ENCODE peak calls at places on chromosomes 5 and 9, in seven cellular contexts. G is NT2/D1, C is stomach, O is A673, U is neuronal stem cell, J is astrocyte, H is aorta. L is an unnamed sample. For H3K4me1, H3K9me3 and H3K36me3, the result is how much of the 10 kb centered on the place peaks cover.

GRCh38 chr9:87868175-87868574 is 14.5 kb upstream of the SPATA31E1 start:
- DNase-seq in G (no peak), C (no peak), O (no peak), U (no peak), J (no peak), H (no peak), L (no peak)

GRCh38 chr9:79446540-79447307 is 125.0 kb upstream of the TLE4 start:
- DNase-seq in G (no peak), C (no peak), O (no peak), U (no peak), J (no peak), H (no peak), L (no peak)

GRCh38 chr9:133119461-133120342 is 1.3 kb downstream of the RALGDS start:
- DNase-seq in G (no peak), C (no peak), O (no peak), U (no peak), J (no peak), H (no peak), L (no peak)

GRCh38 chr5:106307265-106307664 is 1363.5 kb downstream of the EFNA5 start:
- DNase-seq in G (no peak), C (no peak), O (no peak), U (no peak), J (peak), H (no peak), L (no peak)

GRCh38 chr9:35605336-35606137 is 475 bp downstream of the TESK1 start:
- DNase-seq in G (no peak), C (no peak), O (peak), U (no peak), J (no peak), H (peak), L (no peak)

GRCh38 chr5:61280766-61281427 is 51.2 kb upstream of the ZSWIM6 start:
- DNase-seq in G (no peak), C (peak), O (peak), U (no peak), J (no peak), H (no peak), L (no peak)

GRCh38 chr5:89004379-89004778 is 121.4 kb upstream of the MEF2C start:
- DNase-seq in G (no peak), C (no peak), O (no peak), U (no peak), J (no peak), H (no peak), L (no peak)

GRCh38 chr5:7087719-7088297 is 308.1 kb upstream of the ADCY2 start:
- DNase-seq in G (no peak), C (no peak), O (no peak), U (no peak), J (no peak), H (no peak), L (no peak)

GRCh38 chr9:98830554-98830953 is 23.1 kb downstream of the GALNT12 start:
- DNase-seq in G (no peak), C (no peak), O (no peak), U (no peak), J (no peak), H (no peak), L (no peak)

DNA sequence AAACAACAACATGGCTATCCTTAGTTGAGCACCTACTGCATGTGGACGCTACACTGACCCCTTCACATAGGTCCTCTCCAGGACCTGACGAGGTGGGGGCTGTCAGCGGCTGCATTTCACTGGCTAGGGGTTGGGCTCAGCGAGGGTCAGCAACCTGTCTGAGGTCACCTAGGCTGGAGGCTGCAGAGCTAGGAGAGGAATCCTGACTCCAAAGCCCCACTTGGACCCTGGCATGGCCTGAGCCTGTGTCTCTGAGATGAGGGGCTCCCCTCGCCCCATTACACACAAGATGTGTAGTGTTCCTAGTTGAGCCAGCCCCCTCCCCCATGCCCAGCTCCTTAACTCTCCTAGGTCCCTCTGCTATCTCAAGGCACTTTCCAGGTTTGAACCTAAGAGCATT is 15.6 kb downstream of the CXXC5 start:
- DNase-seq in G (no peak), C (no peak), O (no peak), U (no peak), J (no peak), H (no peak), L (no peak)
- H3K4me1 ChIP-seq in G (under half), C (half or more), O (half or more), U (under half), J (half or more), H (under half), L (under half)

GRCh38 chr5:55429221-55429620 is 105.5 kb downstream of the PLPP1 start:
- DNase-seq in G (no peak), C (no peak), O (no peak), U (no peak), J (no peak), H (no peak), L (no peak)

GRCh38 chr5:55427157-55427556 is 107.6 kb downstream of the PLPP1 start:
- DNase-seq in G (no peak), C (peak), O (peak), U (no peak), J (peak), H (no peak), L (no peak)

GRCh38 chr5:55426455-55426854 is 108.3 kb downstream of the PLPP1 start:
- DNase-seq in G (no peak), C (no peak), O (no peak), U (no peak), J (no peak), H (no peak), L (no peak)

GRCh38 chr5:55432549-55432948 is 102.2 kb downstream of the PLPP1 start:
- DNase-seq in G (no peak), C (no peak), O (no peak), U (no peak), J (no peak), H (no peak), L (no peak)

GRCh38 chr5:55429707-55430253 is 105.0 kb downstream of the PLPP1 start:
- DNase-seq in G (no peak), C (no peak), O (no peak), U (no peak), J (no peak), H (no peak), L (no peak)
- H3K9me3 ChIP-seq in G (under half), C (under half), O (under half), U (under half), J (under half), H (under half), L (under half)

DNA sequence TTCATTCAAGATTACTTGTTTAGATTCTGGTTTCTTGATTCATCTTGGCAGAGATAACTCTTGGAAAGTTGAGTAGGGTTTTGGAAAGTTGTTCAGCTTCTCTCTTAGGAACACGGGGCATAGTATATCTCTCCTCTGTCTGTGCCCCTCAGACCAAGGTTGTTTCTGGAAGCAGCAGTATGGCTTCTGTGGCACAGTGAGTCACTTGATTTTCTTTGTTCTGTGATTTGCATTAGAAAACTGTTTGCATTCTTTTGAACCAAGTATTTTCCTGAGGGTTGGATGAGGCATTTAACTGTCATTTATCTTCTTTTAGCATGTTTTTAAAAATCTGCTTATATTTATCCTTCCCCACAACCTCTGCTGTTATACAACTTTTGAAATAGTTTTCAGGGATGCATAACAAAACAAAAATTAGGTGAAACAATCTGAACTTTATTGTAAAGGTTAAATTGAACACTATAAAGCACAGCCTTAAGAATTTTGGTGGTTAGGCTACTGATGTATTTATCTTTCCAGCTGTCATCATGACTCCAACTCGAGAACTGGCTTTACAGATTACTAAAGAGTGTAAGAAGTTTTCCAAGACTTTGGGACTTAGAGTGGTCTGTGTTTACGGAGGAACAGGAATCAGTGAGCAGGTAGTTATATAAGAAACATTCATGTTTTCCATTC is 26.5 kb downstream of the DDX46 start:
- DNase-seq in G (peak), C (no peak), O (no peak), U (no peak), J (peak), H (no peak), L (no peak)
- H3K36me3 ChIP-seq in G (half or more), C (half or more), O (half or more), U (half or more), J (under half), H (under half), L (under half)

DNA sequence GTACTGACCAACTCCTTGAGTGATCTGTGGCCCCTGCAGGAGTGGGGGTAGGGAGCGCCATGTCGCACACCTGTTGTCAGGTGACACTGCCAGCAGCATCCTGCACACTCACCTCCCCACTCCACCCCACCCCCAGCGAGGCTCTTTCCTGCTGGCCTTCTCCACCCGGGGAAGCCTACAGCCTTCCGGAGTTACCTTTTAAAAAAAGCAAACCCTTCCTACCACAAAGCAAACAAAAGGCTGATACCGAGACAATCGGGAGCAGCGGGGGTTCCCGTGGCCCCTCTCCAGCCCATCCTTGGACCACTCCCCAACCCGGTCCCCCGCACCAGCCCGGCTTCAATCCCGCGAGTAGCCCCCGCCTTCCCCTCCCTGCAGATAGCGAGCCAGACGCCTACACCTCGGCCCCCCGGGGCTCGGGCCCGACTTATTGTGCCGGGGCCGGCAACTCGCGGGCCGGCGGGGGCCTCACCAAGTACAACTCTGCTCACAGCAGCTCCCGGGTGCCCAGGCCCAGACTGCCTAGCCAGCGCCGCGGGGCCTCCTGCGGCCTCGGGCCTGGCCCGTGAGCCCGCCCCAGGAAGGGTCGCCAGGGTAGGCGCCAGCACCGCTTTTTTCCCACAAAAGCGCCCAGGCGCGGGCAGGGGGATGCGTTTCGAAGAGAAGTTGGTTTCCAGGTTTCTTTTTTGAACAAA is 724 bp downstream of the MACROH2A1 start:
- DNase-seq in G (peak), C (peak), O (peak), U (peak), J (no peak), H (peak), L (no peak)
- H3K4me1 ChIP-seq in G (under half), C (half or more), O (under half), U (under half), J (under half), H (under half), L (under half)

GRCh38 chr9:119302988-119303698 is 66.1 kb downstream of the BRINP1 start:
- DNase-seq in G (no peak), C (no peak), O (no peak), U (no peak), J (no peak), H (no peak), L (no peak)
- H3K9me3 ChIP-seq in G (under half), C (under half), O (under half), U (under half), J (under half), H (under half), L (under half)

DNA sequence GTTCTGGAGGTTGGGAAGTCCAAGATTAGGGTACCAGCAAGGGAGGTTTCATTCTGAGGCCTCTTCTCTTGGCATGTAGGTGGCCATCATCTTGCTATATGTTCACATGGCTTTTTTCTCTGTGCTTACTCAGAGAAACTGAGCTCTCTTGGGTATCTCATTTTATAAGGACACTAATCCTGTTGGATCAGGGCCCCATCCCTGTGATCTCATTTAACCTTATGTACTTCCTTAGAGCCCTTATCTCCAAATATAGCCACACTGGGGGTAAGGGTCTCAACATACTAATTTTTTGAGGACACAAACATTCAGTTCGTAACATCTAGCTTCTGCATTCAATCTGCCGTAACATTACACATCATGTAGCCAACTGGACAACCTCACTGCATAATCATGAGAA is 6.6 kb downstream of the DHX29 start:
- DNase-seq in G (no peak), C (no peak), O (no peak), U (no peak), J (no peak), H (no peak), L (no peak)
- H3K36me3 ChIP-seq in G (under half), C (under half), O (under half), U (under half), J (under half), H (under half), L (under half)

GRCh38 chr5:57494104-57495098 is 11.8 kb upstream of the ACTBL2 start:
- DNase-seq in G (peak), C (peak), O (peak), U (no peak), J (peak), H (peak), L (no peak)
- H3K4me1 ChIP-seq in G (under half), C (under half), O (under half), U (under half), J (under half), H (under half), L (under half)

DNA sequence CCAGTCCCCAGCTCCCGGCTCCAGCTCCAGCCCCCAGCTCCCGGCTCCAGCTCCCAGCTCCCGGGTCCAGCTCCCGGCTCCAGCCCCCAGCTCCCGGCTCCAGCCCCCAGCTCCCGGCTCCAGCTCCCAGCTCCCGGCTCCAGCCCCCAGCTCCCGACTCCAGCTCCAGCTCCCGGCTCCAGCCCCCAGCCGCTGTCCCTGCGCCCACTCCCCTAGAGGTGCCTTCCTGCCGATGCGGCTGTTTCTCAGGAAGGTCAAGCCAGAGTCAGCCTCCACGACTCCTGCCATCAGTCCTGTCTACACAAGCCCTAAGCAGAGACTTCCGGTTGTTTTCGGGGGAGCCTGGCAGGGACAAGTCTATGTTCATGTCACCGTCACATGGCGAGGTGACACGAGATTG is 74.8 kb downstream of the ZNF354C start:
- DNase-seq in G (no peak), C (no peak), O (no peak), U (no peak), J (no peak), H (peak), L (no peak)
- H3K9me3 ChIP-seq in G (under half), C (under half), O (under half), U (under half), J (under half), H (under half), L (under half)

GRCh38 chr9:92645041-92645440 is 24.9 kb downstream of the IPPK start:
- DNase-seq in G (no peak), C (peak), O (no peak), U (no peak), J (no peak), H (no peak), L (no peak)
- H3K36me3 ChIP-seq in G (half or more), C (half or more), O (under half), U (half or more), J (under half), H (under half), L (under half)

GRCh38 chr5:65451436-65451835 is 30.3 kb downstream of the ADAMTS6 start:
- DNase-seq in G (no peak), C (no peak), O (no peak), U (no peak), J (peak), H (no peak), L (no peak)
- H3K4me1 ChIP-seq in G (under half), C (under half), O (under half), U (under half), J (under half), H (under half), L (under half)